ENCODE peak calls at places on chromosomes 2 and 18, in six cellular contexts. X is neural crest cell, F is GM23338, S is uterus, M is osteoblast, L is HFF-Myc. Z is an unnamed sample.

GRCh38 chr2:183255406-183255805 is 131.2 kb downstream of the NUP35 start:
- DNase-seq in X (no peak), F (no peak), S (no peak), M (no peak), L (no peak), Z (no peak)

GRCh38 chr2:102030855-102031527 is 39.2 kb downstream of the IL1R2 start:
- DNase-seq in X (no peak), F (no peak), S (no peak), M (no peak), L (no peak), Z (no peak)

GRCh38 chr2:176085861-176086771 is 2.4 kb upstream of the EVX2 start:
- DNase-seq in X (no peak), F (peak), S (no peak), M (peak), L (no peak), Z (no peak)

GRCh38 chr2:234081970-234082822 is 31.7 kb downstream of the SPP2 start:
- DNase-seq in X (no peak), F (no peak), S (no peak), M (no peak), L (no peak), Z (no peak)

GRCh38 chr18:12580630-12581342 is 77.1 kb downstream of the SPIRE1 start:
- DNase-seq in X (no peak), F (no peak), S (no peak), M (peak), L (no peak), Z (no peak)

GRCh38 chr18:48719388-48719787 is 180.6 kb downstream of the CTIF start:
- DNase-seq in X (no peak), F (no peak), S (no peak), M (peak), L (no peak), Z (no peak)

GRCh38 chr2:18630941-18631340 is 41.6 kb upstream of the NT5C1B start:
- DNase-seq in X (no peak), F (no peak), S (no peak), M (no peak), L (no peak), Z (no peak)

GRCh38 chr2:212923393-212923792 is 228.0 kb downstream of the IKZF2 start:
- DNase-seq in X (no peak), F (no peak), S (no peak), M (no peak), L (no peak), Z (no peak)

GRCh38 chr2:52613064-52613463 is 1154.5 kb upstream of the CHAC2 start:
- DNase-seq in X (no peak), F (peak), S (no peak), M (no peak), L (no peak), Z (no peak)

GRCh38 chr2:42118759-42119569 is 50.2 kb upstream of the EML4 start:
- DNase-seq in X (no peak), F (no peak), S (no peak), M (no peak), L (no peak), Z (no peak)
- TF ChIP-seq CTCF in X (no peak), F (no peak), S (no peak), M (no peak), L (no peak), Z (no peak)

GRCh38 chr2:146147448-146148012 is 1627.6 kb upstream of the ZEB2 start:
- DNase-seq in X (no peak), F (peak), S (no peak), M (no peak), L (no peak), Z (no peak)
- TF ChIP-seq CTCF in X (no peak), F (peak), S (no peak), M (peak), L (peak), Z (no peak)

GRCh38 chr2:55268288-55268906 is 634 bp downstream of the MTIF2 start:
- DNase-seq in X (no peak), F (peak), S (no peak), M (no peak), L (no peak), Z (no peak)

DNA sequence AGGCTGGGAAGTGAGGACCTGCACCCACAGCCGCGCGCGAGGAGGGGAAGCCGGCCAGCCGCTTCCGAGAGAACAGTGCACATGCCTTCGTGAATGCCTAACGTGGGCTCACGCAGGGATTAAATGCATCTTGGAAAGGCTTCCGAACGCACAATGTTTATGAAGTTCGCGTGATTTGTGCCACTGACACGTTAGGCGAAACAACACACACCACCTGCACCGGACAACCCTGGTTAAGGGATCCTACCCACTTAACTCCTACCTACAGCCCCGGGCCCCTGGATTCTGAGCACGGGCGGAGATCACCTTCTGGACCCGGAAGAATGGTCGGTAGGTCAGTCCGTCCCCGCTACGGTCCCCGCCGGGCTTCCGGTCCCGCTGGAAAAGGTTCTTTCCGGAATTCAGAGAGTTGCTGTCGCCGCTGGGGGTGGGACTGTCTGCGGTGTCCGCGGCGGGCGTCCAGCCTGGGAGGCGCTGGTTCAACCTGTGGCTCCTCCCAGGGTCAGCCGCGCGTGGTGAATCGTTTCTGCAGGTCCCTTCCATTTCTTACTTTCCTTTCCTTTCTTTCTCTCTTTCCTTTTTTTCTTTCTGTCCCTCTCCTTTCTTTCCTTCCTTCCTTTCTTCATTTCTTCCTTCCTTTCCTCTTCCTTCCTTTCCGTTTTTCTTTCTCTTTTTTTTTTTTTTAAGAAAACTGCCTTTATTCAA is at the start of gene MTIF2:
- DNase-seq in X (peak), F (peak), S (peak), M (peak), L (peak), Z (peak)
- TF ChIP-seq CTCF in X (peak), F (no peak), S (peak), M (no peak), L (no peak), Z (peak)

GRCh38 chr2:169108098-169108884 is 38.9 kb downstream of the DHRS9 start:
- DNase-seq in X (no peak), F (no peak), S (no peak), M (no peak), L (no peak), Z (no peak)

GRCh38 chr2:169107645-169108044 is 38.3 kb downstream of the DHRS9 start:
- DNase-seq in X (no peak), F (no peak), S (no peak), M (no peak), L (no peak), Z (no peak)

GRCh38 chr2:169106125-169106524 is 36.8 kb downstream of the DHRS9 start:
- DNase-seq in X (no peak), F (no peak), S (no peak), M (no peak), L (no peak), Z (no peak)

GRCh38 chr2:169105433-169105832 is 36.1 kb downstream of the DHRS9 start:
- DNase-seq in X (no peak), F (no peak), S (no peak), M (no peak), L (no peak), Z (no peak)

DNA sequence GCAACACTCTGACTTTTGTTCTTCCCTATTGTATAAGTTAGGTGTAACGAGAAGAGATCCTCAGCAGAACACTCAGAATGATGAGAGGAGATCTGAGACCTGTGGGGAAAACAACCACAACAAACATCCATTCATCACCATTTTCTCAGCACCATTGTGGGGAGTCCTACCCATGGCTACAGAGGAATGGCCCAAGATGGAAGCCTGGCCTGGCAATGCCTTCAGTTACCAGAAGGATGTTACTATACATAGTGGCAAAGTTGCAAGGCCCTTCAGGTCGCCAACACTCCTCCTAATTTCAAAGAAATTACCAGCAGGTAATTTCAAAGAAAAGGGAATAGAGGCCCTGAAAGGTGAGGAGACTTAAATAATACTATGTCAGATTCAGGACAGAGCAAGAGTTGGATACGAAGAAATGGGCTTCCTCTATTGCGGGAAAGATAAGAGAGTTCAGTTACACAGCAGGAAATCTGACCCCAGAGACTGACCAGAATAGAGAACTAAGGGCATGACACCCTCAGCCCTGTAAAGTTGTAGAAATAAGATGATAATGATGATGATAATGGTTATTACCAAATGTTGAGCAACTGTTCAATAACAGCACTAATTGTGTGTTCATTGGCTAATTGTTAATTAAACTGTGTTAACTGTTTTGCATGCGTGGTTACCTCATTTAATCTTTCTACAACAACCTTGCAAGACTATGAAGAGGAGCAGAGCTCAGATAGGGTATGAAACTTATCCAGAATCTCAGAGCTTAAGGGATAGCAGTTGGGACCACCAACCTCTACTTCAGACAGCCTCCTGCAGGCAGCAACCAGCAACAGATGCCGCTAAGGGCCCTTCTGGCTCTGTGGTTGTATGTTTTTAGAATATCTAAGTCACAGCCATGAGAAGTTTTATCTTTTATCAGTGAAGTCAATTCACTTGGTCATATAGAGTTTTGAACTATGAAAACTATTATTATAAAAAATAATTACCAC is 37.5 kb downstream of the DHRS9 start:
- DNase-seq in X (no peak), F (no peak), S (no peak), M (no peak), L (no peak), Z (no peak)
- TF ChIP-seq CTCF in X (no peak), F (no peak), S (no peak), M (no peak), L (no peak), Z (no peak)

GRCh38 chr2:39837856-39838453 is 58.9 kb upstream of the THUMPD2 start:
- DNase-seq in X (no peak), F (peak), S (no peak), M (peak), L (no peak), Z (no peak)
- TF ChIP-seq CTCF in X (peak), F (peak), S (no peak), M (peak), L (peak), Z (peak)

DNA sequence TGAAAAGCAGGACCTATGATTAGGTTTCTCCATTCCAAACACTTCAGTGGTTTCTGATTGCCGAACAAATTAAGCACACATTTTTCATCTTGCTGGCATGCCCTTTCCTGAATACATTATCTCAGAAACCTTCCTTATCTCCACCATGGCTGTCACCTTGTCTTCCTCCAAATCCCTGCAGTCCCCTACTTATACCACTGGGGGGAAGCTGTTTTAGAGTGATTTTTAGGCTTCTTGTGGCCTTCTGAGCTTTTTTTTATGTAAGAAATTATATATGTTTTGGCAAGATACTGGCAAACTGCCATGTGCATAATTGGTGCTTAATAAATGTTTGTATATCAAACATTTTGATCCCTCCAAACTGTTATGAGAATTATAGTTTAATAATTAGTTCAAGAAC is 229.2 kb downstream of the MYT1L start:
- DNase-seq in X (no peak), F (peak), S (no peak), M (no peak), L (no peak), Z (no peak)
- TF ChIP-seq CTCF in X (peak), F (peak), S (no peak), M (no peak), L (no peak), Z (no peak)

DNA sequence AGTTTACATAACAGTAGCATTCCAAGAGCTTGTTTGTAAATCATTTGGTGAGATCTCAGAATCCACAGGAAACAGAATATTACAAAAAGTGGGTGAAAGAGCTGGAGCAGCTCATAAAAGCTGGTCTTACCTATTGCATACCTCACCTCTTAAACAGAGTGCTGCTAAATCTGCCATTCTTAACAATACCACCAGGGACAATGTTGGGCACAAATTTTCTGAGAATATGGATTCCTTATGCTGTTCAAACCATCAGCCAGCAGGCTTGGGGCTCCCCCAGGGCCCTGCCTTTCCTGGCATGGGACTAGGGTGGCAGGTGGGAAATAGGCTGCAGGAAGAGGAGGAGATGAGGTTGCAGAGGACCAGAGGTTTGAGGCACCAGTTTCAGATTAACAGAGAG is 55.6 kb downstream of the TGFA start:
- DNase-seq in X (no peak), F (peak), S (no peak), M (no peak), L (no peak), Z (no peak)
- TF ChIP-seq CTCF in X (peak), F (peak), S (no peak), M (peak), L (no peak), Z (no peak)